ENCODE peak calls at places on chromosomes 13 and 19, in ten cellular contexts. Q is RPMI7951, M is NCI-H2171 treated with DMSO at 0.1 percent for 48 hours, E is ascending aorta, U is NCI-H1105, A is mesothelial cell of epicardium, N is fibroblast of the conjunctiva, W is skeletal muscle cell, C is PC-3, R is coronary artery. P is an unnamed sample.

GRCh38 chr13:74026753-74027152 is 107.5 kb downstream of the KLF12 start:
- DNase-seq in M (no peak), Q (no peak), E (no peak), C (peak; percentile 23), W (no peak), U (no peak), A (no peak), R (no peak), N (no peak), P (no peak)

GRCh38 chr13:43284162-43284561 is 260.8 kb downstream of the DNAJC15 start:
- DNase-seq in M (no peak), N (no peak), U (no peak), Q (peak; percentile 34), E (no peak), C (peak; percentile 71), R (no peak), A (no peak), W (no peak), P (no peak)

GRCh38 chr19:9323557-9323918 is 441 bp upstream of the ZNF559 start:
- DNase-seq in U (peak; percentile 76), E (peak; percentile 19), C (peak; percentile 50), Q (peak; percentile 90), M (peak; percentile 92), R (peak; percentile 79), A (no peak), N (peak; percentile 65), W (peak; percentile 56), P (peak; percentile 67)

GRCh38 chr13:42216422-42216735 is 55.6 kb upstream of the AKAP11 start:
- DNase-seq in Q (no peak), E (no peak), M (no peak), U (no peak), N (no peak), W (no peak), R (no peak), A (no peak), C (no peak), P (no peak)

GRCh38 chr13:21297452-21297851 is 121.0 kb downstream of the MRPL57 start:
- DNase-seq in R (no peak), N (no peak), C (no peak), M (no peak), W (no peak), U (no peak), A (no peak), Q (peak; percentile 27), E (no peak), P (no peak)

GRCh38 chr19:38736036-38736412 is 8.2 kb downstream of the CAPN12 start:
- DNase-seq in M (no peak), E (no peak), C (peak; percentile 39), R (peak; percentile 76), N (no peak), Q (peak; percentile 44), W (no peak), U (no peak), A (no peak), P (no peak)

GRCh38 chr19:3234800-3235199 is 10.3 kb downstream of the CELF5 start:
- DNase-seq in U (no peak), W (no peak), R (no peak), E (no peak), C (no peak), N (no peak), Q (no peak), M (no peak), A (no peak), P (no peak)

GRCh38 chr13:33235078-33235477 is 50.5 kb downstream of the STARD13 start:
- DNase-seq in A (no peak), C (peak; percentile 27), R (no peak), U (no peak), M (no peak), W (no peak), Q (peak; percentile 46), E (no peak), N (no peak), P (no peak)

P was measured in dorsolateral prefrontal cortex.